ENCODE peak calls at places on chromosomes 7 and 10, in nine cellular contexts. One of them, this sample, is unnamed.

GRCh38 chr7:157693521-157694388 is 357.0 kb downstream of the DNAJB6 start:
- DNase-seq in stimulated activated CD8-positive, alpha-beta memory T cell treated with anti-CD3 and anti-CD28 coated beads, Interleukin-7, amount 100 ng/mL, for 1 hour: no peak
- DNase-seq in nucleus accumbens: no peak
- DNase-seq in stimulated activated naive CD4-positive, alpha-beta T cell: no peak
- DNase-seq in stimulated activated naive CD8-positive, alpha-beta T cell treated with anti-CD3 and anti-CD28 coated beads, Interleukin-15, Interleukin-2, amounts not matched to agents 100 U/mL and 50 U/mL, for 24 hours: no peak
- DNase-seq in cerebellar cortex: no peak
- DNase-seq in AG08396: no peak
- DNase-seq in dorsolateral prefrontal cortex: no peak
- DNase-seq in GM23248: no peak
- DNase-seq in this sample: no peak

GRCh38 chr10:79588800-79589199 is 21.9 kb upstream of the SFTPA1 start:
- DNase-seq in stimulated activated CD8-positive, alpha-beta memory T cell treated with anti-CD3 and anti-CD28 coated beads, Interleukin-7, amount 100 ng/mL, for 1 hour: no peak
- DNase-seq in nucleus accumbens: no peak
- DNase-seq in stimulated activated naive CD4-positive, alpha-beta T cell: no peak
- DNase-seq in stimulated activated naive CD8-positive, alpha-beta T cell treated with anti-CD3 and anti-CD28 coated beads, Interleukin-15, Interleukin-2, amounts not matched to agents 100 U/mL and 50 U/mL, for 24 hours: no peak
- DNase-seq in cerebellar cortex: no peak
- DNase-seq in AG08396: no peak
- DNase-seq in dorsolateral prefrontal cortex: no peak
- DNase-seq in GM23248: no peak
- DNase-seq in this sample: no peak

GRCh38 chr10:49601857-49602256 is 8.3 kb upstream of the SLC18A3 start:
- DNase-seq in stimulated activated CD8-positive, alpha-beta memory T cell treated with anti-CD3 and anti-CD28 coated beads, Interleukin-7, amount 100 ng/mL, for 1 hour: no peak
- DNase-seq in nucleus accumbens: no peak
- DNase-seq in stimulated activated naive CD4-positive, alpha-beta T cell: no peak
- DNase-seq in stimulated activated naive CD8-positive, alpha-beta T cell treated with anti-CD3 and anti-CD28 coated beads, Interleukin-15, Interleukin-2, amounts not matched to agents 100 U/mL and 50 U/mL, for 24 hours: no peak
- DNase-seq in cerebellar cortex: no peak
- DNase-seq in AG08396: peak
- DNase-seq in dorsolateral prefrontal cortex: no peak
- DNase-seq in GM23248: peak
- DNase-seq in this sample: peak

GRCh38 chr10:114753126-114753525 is 68.5 kb upstream of the FHIP2A start:
- DNase-seq in stimulated activated CD8-positive, alpha-beta memory T cell treated with anti-CD3 and anti-CD28 coated beads, Interleukin-7, amount 100 ng/mL, for 1 hour: no peak
- DNase-seq in nucleus accumbens: no peak
- DNase-seq in stimulated activated naive CD4-positive, alpha-beta T cell: no peak
- DNase-seq in stimulated activated naive CD8-positive, alpha-beta T cell treated with anti-CD3 and anti-CD28 coated beads, Interleukin-15, Interleukin-2, amounts not matched to agents 100 U/mL and 50 U/mL, for 24 hours: no peak
- DNase-seq in cerebellar cortex: no peak
- DNase-seq in AG08396: peak
- DNase-seq in dorsolateral prefrontal cortex: no peak
- DNase-seq in GM23248: peak
- DNase-seq in this sample: no peak

GRCh38 chr7:85341121-85341520 is 154.3 kb upstream of the SEMA3D start:
- DNase-seq in stimulated activated CD8-positive, alpha-beta memory T cell treated with anti-CD3 and anti-CD28 coated beads, Interleukin-7, amount 100 ng/mL, for 1 hour: no peak
- DNase-seq in nucleus accumbens: no peak
- DNase-seq in stimulated activated naive CD4-positive, alpha-beta T cell: no peak
- DNase-seq in stimulated activated naive CD8-positive, alpha-beta T cell treated with anti-CD3 and anti-CD28 coated beads, Interleukin-15, Interleukin-2, amounts not matched to agents 100 U/mL and 50 U/mL, for 24 hours: no peak
- DNase-seq in cerebellar cortex: no peak
- DNase-seq in AG08396: no peak
- DNase-seq in dorsolateral prefrontal cortex: no peak
- DNase-seq in GM23248: no peak
- DNase-seq in this sample: no peak

GRCh38 chr10:95655571-95656290 is 780 bp downstream of the ALDH18A1 start:
- DNase-seq in stimulated activated CD8-positive, alpha-beta memory T cell treated with anti-CD3 and anti-CD28 coated beads, Interleukin-7, amount 100 ng/mL, for 1 hour: no peak
- DNase-seq in nucleus accumbens: no peak
- DNase-seq in stimulated activated naive CD4-positive, alpha-beta T cell: no peak
- DNase-seq in stimulated activated naive CD8-positive, alpha-beta T cell treated with anti-CD3 and anti-CD28 coated beads, Interleukin-15, Interleukin-2, amounts not matched to agents 100 U/mL and 50 U/mL, for 24 hours: no peak
- DNase-seq in cerebellar cortex: peak
- DNase-seq in AG08396: peak
- DNase-seq in dorsolateral prefrontal cortex: peak
- DNase-seq in GM23248: peak
- DNase-seq in this sample: peak

GRCh38 chr10:64626856-64627255 is 1105.7 kb downstream of the REEP3 start:
- DNase-seq in stimulated activated CD8-positive, alpha-beta memory T cell treated with anti-CD3 and anti-CD28 coated beads, Interleukin-7, amount 100 ng/mL, for 1 hour: no peak
- DNase-seq in nucleus accumbens: no peak
- DNase-seq in stimulated activated naive CD4-positive, alpha-beta T cell: no peak
- DNase-seq in stimulated activated naive CD8-positive, alpha-beta T cell treated with anti-CD3 and anti-CD28 coated beads, Interleukin-15, Interleukin-2, amounts not matched to agents 100 U/mL and 50 U/mL, for 24 hours: no peak
- DNase-seq in cerebellar cortex: no peak
- DNase-seq in AG08396: no peak
- DNase-seq in dorsolateral prefrontal cortex: no peak
- DNase-seq in GM23248: no peak
- DNase-seq in this sample: no peak

GRCh38 chr7:112080974-112081373 is 125.2 kb downstream of the DOCK4 start:
- DNase-seq in stimulated activated CD8-positive, alpha-beta memory T cell treated with anti-CD3 and anti-CD28 coated beads, Interleukin-7, amount 100 ng/mL, for 1 hour: no peak
- DNase-seq in nucleus accumbens: no peak
- DNase-seq in stimulated activated naive CD4-positive, alpha-beta T cell: no peak
- DNase-seq in stimulated activated naive CD8-positive, alpha-beta T cell treated with anti-CD3 and anti-CD28 coated beads, Interleukin-15, Interleukin-2, amounts not matched to agents 100 U/mL and 50 U/mL, for 24 hours: peak
- DNase-seq in cerebellar cortex: no peak
- DNase-seq in AG08396: no peak
- DNase-seq in dorsolateral prefrontal cortex: no peak
- DNase-seq in GM23248: no peak
- DNase-seq in this sample: no peak

GRCh38 chr10:29443745-29444523 is 155.1 kb downstream of the LYZL1 start:
- DNase-seq in stimulated activated CD8-positive, alpha-beta memory T cell treated with anti-CD3 and anti-CD28 coated beads, Interleukin-7, amount 100 ng/mL, for 1 hour: no peak
- DNase-seq in nucleus accumbens: no peak
- DNase-seq in stimulated activated naive CD4-positive, alpha-beta T cell: no peak
- DNase-seq in stimulated activated naive CD8-positive, alpha-beta T cell treated with anti-CD3 and anti-CD28 coated beads, Interleukin-15, Interleukin-2, amounts not matched to agents 100 U/mL and 50 U/mL, for 24 hours: peak
- DNase-seq in cerebellar cortex: peak
- DNase-seq in AG08396: no peak
- DNase-seq in dorsolateral prefrontal cortex: no peak
- DNase-seq in GM23248: no peak
- DNase-seq in this sample: no peak

GRCh38 chr10:123988694-123989093 is 97.1 kb upstream of the CPXM2 start:
- DNase-seq in stimulated activated CD8-positive, alpha-beta memory T cell treated with anti-CD3 and anti-CD28 coated beads, Interleukin-7, amount 100 ng/mL, for 1 hour: no peak
- DNase-seq in nucleus accumbens: no peak
- DNase-seq in stimulated activated naive CD4-positive, alpha-beta T cell: no peak
- DNase-seq in stimulated activated naive CD8-positive, alpha-beta T cell treated with anti-CD3 and anti-CD28 coated beads, Interleukin-15, Interleukin-2, amounts not matched to agents 100 U/mL and 50 U/mL, for 24 hours: no peak
- DNase-seq in cerebellar cortex: no peak
- DNase-seq in AG08396: no peak
- DNase-seq in dorsolateral prefrontal cortex: no peak
- DNase-seq in GM23248: no peak
- DNase-seq in this sample: no peak

GRCh38 chr7:106223156-106223555 is 61.6 kb downstream of the NAMPT start:
- DNase-seq in stimulated activated CD8-positive, alpha-beta memory T cell treated with anti-CD3 and anti-CD28 coated beads, Interleukin-7, amount 100 ng/mL, for 1 hour: no peak
- DNase-seq in nucleus accumbens: no peak
- DNase-seq in stimulated activated naive CD4-positive, alpha-beta T cell: no peak
- DNase-seq in stimulated activated naive CD8-positive, alpha-beta T cell treated with anti-CD3 and anti-CD28 coated beads, Interleukin-15, Interleukin-2, amounts not matched to agents 100 U/mL and 50 U/mL, for 24 hours: no peak
- DNase-seq in cerebellar cortex: peak
- DNase-seq in AG08396: no peak
- DNase-seq in dorsolateral prefrontal cortex: no peak
- DNase-seq in GM23248: no peak
- DNase-seq in this sample: no peak

GRCh38 chr10:12588091-12588850 is 238.9 kb downstream of the CAMK1D start:
- DNase-seq in stimulated activated CD8-positive, alpha-beta memory T cell treated with anti-CD3 and anti-CD28 coated beads, Interleukin-7, amount 100 ng/mL, for 1 hour: no peak
- DNase-seq in nucleus accumbens: no peak
- DNase-seq in stimulated activated naive CD4-positive, alpha-beta T cell: no peak
- DNase-seq in stimulated activated naive CD8-positive, alpha-beta T cell treated with anti-CD3 and anti-CD28 coated beads, Interleukin-15, Interleukin-2, amounts not matched to agents 100 U/mL and 50 U/mL, for 24 hours: no peak
- DNase-seq in cerebellar cortex: no peak
- DNase-seq in AG08396: no peak
- DNase-seq in dorsolateral prefrontal cortex: no peak
- DNase-seq in GM23248: peak
- DNase-seq in this sample: no peak

GRCh38 chr7:91266931-91267557 is 2.8 kb downstream of the FZD1 start:
- DNase-seq in stimulated activated CD8-positive, alpha-beta memory T cell treated with anti-CD3 and anti-CD28 coated beads, Interleukin-7, amount 100 ng/mL, for 1 hour: no peak
- DNase-seq in nucleus accumbens: no peak
- DNase-seq in stimulated activated naive CD4-positive, alpha-beta T cell: no peak
- DNase-seq in stimulated activated naive CD8-positive, alpha-beta T cell treated with anti-CD3 and anti-CD28 coated beads, Interleukin-15, Interleukin-2, amounts not matched to agents 100 U/mL and 50 U/mL, for 24 hours: no peak
- DNase-seq in cerebellar cortex: peak
- DNase-seq in AG08396: peak
- DNase-seq in dorsolateral prefrontal cortex: no peak
- DNase-seq in GM23248: peak
- DNase-seq in this sample: no peak

GRCh38 chr10:60913091-60913490 is 30.9 kb downstream of the RHOBTB1 start:
- DNase-seq in stimulated activated CD8-positive, alpha-beta memory T cell treated with anti-CD3 and anti-CD28 coated beads, Interleukin-7, amount 100 ng/mL, for 1 hour: no peak
- DNase-seq in nucleus accumbens: no peak
- DNase-seq in stimulated activated naive CD4-positive, alpha-beta T cell: no peak
- DNase-seq in stimulated activated naive CD8-positive, alpha-beta T cell treated with anti-CD3 and anti-CD28 coated beads, Interleukin-15, Interleukin-2, amounts not matched to agents 100 U/mL and 50 U/mL, for 24 hours: no peak
- DNase-seq in cerebellar cortex: no peak
- DNase-seq in AG08396: no peak
- DNase-seq in dorsolateral prefrontal cortex: no peak
- DNase-seq in GM23248: no peak
- DNase-seq in this sample: no peak

GRCh38 chr7:95511716-95512260 is 26.0 kb downstream of the ASB4 start:
- DNase-seq in stimulated activated CD8-positive, alpha-beta memory T cell treated with anti-CD3 and anti-CD28 coated beads, Interleukin-7, amount 100 ng/mL, for 1 hour: peak
- DNase-seq in nucleus accumbens: peak
- DNase-seq in stimulated activated naive CD4-positive, alpha-beta T cell: no peak
- DNase-seq in stimulated activated naive CD8-positive, alpha-beta T cell treated with anti-CD3 and anti-CD28 coated beads, Interleukin-15, Interleukin-2, amounts not matched to agents 100 U/mL and 50 U/mL, for 24 hours: peak
- DNase-seq in cerebellar cortex: peak
- DNase-seq in AG08396: peak
- DNase-seq in dorsolateral prefrontal cortex: peak
- DNase-seq in GM23248: peak
- DNase-seq in this sample: peak

GRCh38 chr10:7538970-7539694 is 127.6 kb downstream of the ITIH5 start:
- DNase-seq in stimulated activated CD8-positive, alpha-beta memory T cell treated with anti-CD3 and anti-CD28 coated beads, Interleukin-7, amount 100 ng/mL, for 1 hour: no peak
- DNase-seq in nucleus accumbens: no peak
- DNase-seq in stimulated activated naive CD4-positive, alpha-beta T cell: no peak
- DNase-seq in stimulated activated naive CD8-positive, alpha-beta T cell treated with anti-CD3 and anti-CD28 coated beads, Interleukin-15, Interleukin-2, amounts not matched to agents 100 U/mL and 50 U/mL, for 24 hours: peak
- DNase-seq in cerebellar cortex: no peak
- DNase-seq in AG08396: no peak
- DNase-seq in dorsolateral prefrontal cortex: no peak
- DNase-seq in GM23248: no peak
- DNase-seq in this sample: no peak

GRCh38 chr7:102220929-102221850 is 65.5 kb upstream of the SH2B2 start:
- DNase-seq in stimulated activated CD8-positive, alpha-beta memory T cell treated with anti-CD3 and anti-CD28 coated beads, Interleukin-7, amount 100 ng/mL, for 1 hour: no peak
- DNase-seq in nucleus accumbens: no peak
- DNase-seq in stimulated activated naive CD4-positive, alpha-beta T cell: no peak
- DNase-seq in stimulated activated naive CD8-positive, alpha-beta T cell treated with anti-CD3 and anti-CD28 coated beads, Interleukin-15, Interleukin-2, amounts not matched to agents 100 U/mL and 50 U/mL, for 24 hours: no peak
- DNase-seq in cerebellar cortex: no peak
- DNase-seq in AG08396: no peak
- DNase-seq in dorsolateral prefrontal cortex: no peak
- DNase-seq in GM23248: peak
- DNase-seq in this sample: no peak

GRCh38 chr7:147547252-147547897 is 1043.2 kb upstream of the C7orf33 start:
- DNase-seq in stimulated activated CD8-positive, alpha-beta memory T cell treated with anti-CD3 and anti-CD28 coated beads, Interleukin-7, amount 100 ng/mL, for 1 hour: no peak
- DNase-seq in nucleus accumbens: no peak
- DNase-seq in stimulated activated naive CD4-positive, alpha-beta T cell: no peak
- DNase-seq in stimulated activated naive CD8-positive, alpha-beta T cell treated with anti-CD3 and anti-CD28 coated beads, Interleukin-15, Interleukin-2, amounts not matched to agents 100 U/mL and 50 U/mL, for 24 hours: peak
- DNase-seq in cerebellar cortex: no peak
- DNase-seq in AG08396: no peak
- DNase-seq in dorsolateral prefrontal cortex: no peak
- DNase-seq in GM23248: peak
- DNase-seq in this sample: peak

GRCh38 chr10:34235164-34235832 is 579.8 kb downstream of the PARD3 start:
- DNase-seq in stimulated activated CD8-positive, alpha-beta memory T cell treated with anti-CD3 and anti-CD28 coated beads, Interleukin-7, amount 100 ng/mL, for 1 hour: no peak
- DNase-seq in nucleus accumbens: no peak
- DNase-seq in stimulated activated naive CD4-positive, alpha-beta T cell: no peak
- DNase-seq in stimulated activated naive CD8-positive, alpha-beta T cell treated with anti-CD3 and anti-CD28 coated beads, Interleukin-15, Interleukin-2, amounts not matched to agents 100 U/mL and 50 U/mL, for 24 hours: no peak
- DNase-seq in cerebellar cortex: no peak
- DNase-seq in AG08396: peak
- DNase-seq in dorsolateral prefrontal cortex: no peak
- DNase-seq in GM23248: peak
- DNase-seq in this sample: peak

GRCh38 chr7:44984478-44984758 is 5.6 kb upstream of the MYO1G start:
- DNase-seq in stimulated activated CD8-positive, alpha-beta memory T cell treated with anti-CD3 and anti-CD28 coated beads, Interleukin-7, amount 100 ng/mL, for 1 hour: no peak
- DNase-seq in nucleus accumbens: no peak
- DNase-seq in stimulated activated naive CD4-positive, alpha-beta T cell: no peak
- DNase-seq in stimulated activated naive CD8-positive, alpha-beta T cell treated with anti-CD3 and anti-CD28 coated beads, Interleukin-15, Interleukin-2, amounts not matched to agents 100 U/mL and 50 U/mL, for 24 hours: peak
- DNase-seq in cerebellar cortex: no peak
- DNase-seq in AG08396: no peak
- DNase-seq in dorsolateral prefrontal cortex: no peak
- DNase-seq in GM23248: no peak
- DNase-seq in this sample: no peak

GRCh38 chr10:3233486-3233990 is 61.0 kb upstream of the PITRM1 start:
- DNase-seq in stimulated activated CD8-positive, alpha-beta memory T cell treated with anti-CD3 and anti-CD28 coated beads, Interleukin-7, amount 100 ng/mL, for 1 hour: no peak
- DNase-seq in nucleus accumbens: no peak
- DNase-seq in stimulated activated naive CD4-positive, alpha-beta T cell: no peak
- DNase-seq in stimulated activated naive CD8-positive, alpha-beta T cell treated with anti-CD3 and anti-CD28 coated beads, Interleukin-15, Interleukin-2, amounts not matched to agents 100 U/mL and 50 U/mL, for 24 hours: no peak
- DNase-seq in cerebellar cortex: no peak
- DNase-seq in AG08396: no peak
- DNase-seq in dorsolateral prefrontal cortex: no peak
- DNase-seq in GM23248: no peak
- DNase-seq in this sample: no peak

GRCh38 chr10:116044722-116045374 is 228.2 kb downstream of the GFRA1 start:
- DNase-seq in stimulated activated CD8-positive, alpha-beta memory T cell treated with anti-CD3 and anti-CD28 coated beads, Interleukin-7, amount 100 ng/mL, for 1 hour: no peak
- DNase-seq in nucleus accumbens: no peak
- DNase-seq in stimulated activated naive CD4-positive, alpha-beta T cell: no peak
- DNase-seq in stimulated activated naive CD8-positive, alpha-beta T cell treated with anti-CD3 and anti-CD28 coated beads, Interleukin-15, Interleukin-2, amounts not matched to agents 100 U/mL and 50 U/mL, for 24 hours: no peak
- DNase-seq in cerebellar cortex: peak
- DNase-seq in AG08396: no peak
- DNase-seq in dorsolateral prefrontal cortex: no peak
- DNase-seq in GM23248: peak
- DNase-seq in this sample: no peak

This sample was measured in RKO.